ENCODE peak calls at places on chromosomes 4 and X, in six cellular contexts. J is AG04450; G is cardiac fibroblast; H is AG09309; S is epithelial cell of esophagus; R is CD8-positive, alpha-beta memory T cell. Y is an unnamed sample.

GRCh38 chrX:102784550-102784949 is 64.0 kb downstream of the GPRASP3 start:
- DNase-seq in H (no peak), J (no peak), S (no peak), G (no peak), R (no peak), Y (no peak)

GRCh38 chrX:43505759-43506158 is 150.3 kb upstream of the MAOA start:
- DNase-seq in H (no peak), S (peak; percentile 86), J (no peak), R (no peak), G (no peak), Y (no peak)

GRCh38 chrX:136189222-136189621 is 41.9 kb downstream of the FHL1 start:
- DNase-seq in S (no peak), J (no peak), G (no peak), H (no peak), R (no peak), Y (no peak)

GRCh38 chr4:33924801-33925200 is 2319.5 kb downstream of the ARAP2 start:
- DNase-seq in S (no peak), H (no peak), R (no peak), G (no peak), J (no peak), Y (no peak)

GRCh38 chr4:98446499-98447375 is 185.6 kb downstream of the RAP1GDS1 start:
- DNase-seq in R (peak; percentile 84), G (peak; percentile 64), S (peak; percentile 88), H (no peak), J (no peak), Y (peak; percentile 77)

GRCh38 chrX:71118985-71119535 is 664 bp downstream of the MED12 start:
- DNase-seq in G (no peak), S (no peak), J (no peak), H (no peak), R (no peak), Y (no peak)

GRCh38 chrX:151929131-151929530 is 16.4 kb downstream of the MAGEA4 start:
- DNase-seq in S (no peak), R (no peak), H (no peak), J (no peak), G (no peak), Y (no peak)

GRCh38 chr4:100084892-100085291 is 105.4 kb downstream of the DDIT4L start:
- DNase-seq in G (no peak), H (no peak), S (no peak), J (no peak), R (no peak), Y (no peak)

GRCh38 chr4:13891544-13891939 is 264.0 kb upstream of the BOD1L1 start:
- DNase-seq in G (no peak), R (no peak), J (no peak), S (no peak), H (no peak), Y (no peak)

GRCh38 chr4:123821861-123822260 is 425.3 kb downstream of the SPRY1 start:
- DNase-seq in R (no peak), G (peak; percentile 45), H (peak; percentile 56), S (no peak), J (no peak), Y (peak; percentile 37)

GRCh38 chr4:165720411-165721082 is 152.5 kb upstream of the TLL1 start:
- DNase-seq in G (peak; percentile 11), H (no peak), S (no peak), J (no peak), R (no peak), Y (no peak)

GRCh38 chr4:169254546-169254983 is 16.2 kb downstream of the SH3RF1 start:
- DNase-seq in R (no peak), H (peak; percentile 53), J (peak; percentile 53), S (peak; percentile 54), G (peak; percentile 92), Y (no peak)

GRCh38 chrX:152821145-152821765 is 9.3 kb downstream of the CETN2 start:
- DNase-seq in G (peak; percentile 51), J (no peak), H (no peak), R (no peak), S (peak; percentile 54), Y (no peak)

GRCh38 chrX:46791927-46792825 is 33.3 kb upstream of the SLC9A7 start:
- DNase-seq in G (peak; percentile 94), S (peak; percentile 89), H (peak; percentile 81), J (no peak), R (no peak), Y (peak; percentile 76)

GRCh38 chr4:129903861-129904260 is 807.9 kb downstream of the C4orf33 start:
- DNase-seq in S (no peak), G (no peak), H (no peak), R (no peak), J (no peak), Y (no peak)

GRCh38 chr4:7708238-7708637 is 231.4 kb downstream of the AFAP1 start:
- DNase-seq in S (no peak), J (no peak), G (no peak), R (peak; percentile 37), H (no peak), Y (no peak)

GRCh38 chrX:130772313-130773140 is 130.5 kb downstream of the ENOX2 start:
- DNase-seq in S (peak; percentile 49), R (no peak), G (peak; percentile 59), H (peak; percentile 32), J (peak; percentile 0), Y (peak; percentile 54)

GRCh38 chrX:85111347-85111746 is 107.7 kb downstream of the APOOL start:
- DNase-seq in G (peak; percentile 25), J (no peak), S (peak; percentile 10), R (no peak), H (no peak), Y (no peak)

GRCh38 chrX:132740316-132741123 is 217.9 kb downstream of the HS6ST2 start:
- DNase-seq in R (no peak), S (peak; percentile 18), J (no peak), H (no peak), G (no peak), Y (no peak)

GRCh38 chr4:8308144-8308543 is 38.6 kb downstream of the HTRA3 start:
- DNase-seq in H (no peak), J (no peak), R (no peak), G (no peak), S (no peak), Y (no peak)

GRCh38 chr4:40540801-40541200 is 88.9 kb downstream of the RBM47 start:
- DNase-seq in H (no peak), G (no peak), R (no peak), S (no peak), J (no peak), Y (no peak)

GRCh38 chrX:8820910-8821527 is 19.8 kb upstream of the FAM9A start:
- DNase-seq in S (peak; percentile 2), J (no peak), R (no peak), H (no peak), G (no peak), Y (no peak)

DNA sequence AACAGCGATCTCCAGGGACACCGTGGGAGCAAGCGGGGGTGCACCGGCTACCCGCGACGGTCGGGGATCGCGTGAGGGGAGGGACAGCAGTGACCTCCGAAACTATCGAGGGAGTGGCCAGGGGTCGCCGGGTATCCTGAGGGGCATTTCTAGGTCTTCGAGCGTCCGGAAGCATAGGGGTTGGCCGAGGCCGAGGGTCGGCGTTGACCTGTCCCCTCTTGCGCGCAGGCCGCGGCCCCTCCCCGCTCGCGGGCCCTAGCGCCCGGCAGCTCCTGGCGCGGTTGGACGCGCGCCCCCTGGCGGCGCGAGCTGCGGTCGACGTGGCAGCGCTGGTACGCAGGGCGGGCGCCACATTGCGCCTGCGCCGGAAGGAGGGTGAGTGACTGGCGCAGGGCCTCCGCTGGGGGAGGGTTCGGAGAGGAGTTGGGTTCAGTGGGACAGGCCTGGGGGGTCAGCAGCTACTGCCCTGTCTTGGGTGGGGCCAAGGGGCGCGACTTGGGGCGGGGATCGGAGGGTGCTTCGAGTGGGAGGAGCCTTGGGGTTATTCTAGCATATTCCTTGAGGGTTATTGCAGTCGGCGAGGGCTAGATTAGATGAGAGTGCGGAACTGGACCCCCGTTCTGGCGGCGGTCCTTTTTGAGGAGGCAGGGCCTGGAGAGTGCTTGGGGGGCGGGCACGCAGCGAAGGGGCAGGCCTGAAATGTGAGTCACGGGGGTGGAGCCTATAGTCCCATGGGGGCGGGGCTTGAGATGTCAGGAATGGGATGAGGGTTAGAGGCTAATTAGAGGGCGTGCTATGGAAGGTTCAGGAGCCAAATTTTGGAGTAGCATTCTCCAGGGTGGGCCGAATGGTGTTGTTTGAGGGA is 1.2 kb downstream of the MAGIX start:
- DNase-seq in S (peak; percentile 78), G (peak; percentile 82), H (no peak), R (peak; percentile 86), J (no peak), Y (no peak)
- H3K4me3 ChIP-seq in S (peak overlapping the region; percentile 38), G (peak overlapping the region; percentile 32), H (peak overlapping the region; percentile 40), R (no peak overlapping the region), J (peak overlapping the region; percentile 50), Y (peak overlapping the region; percentile 29)

GRCh38 chrX:34563809-34564208 is 93.3 kb downstream of the TMEM47 start:
- DNase-seq in J (no peak), H (no peak), G (peak; percentile 31), S (peak; percentile 60), R (no peak), Y (no peak)

GRCh38 chrX:34562006-34562405 is 95.1 kb downstream of the TMEM47 start:
- DNase-seq in R (no peak), J (no peak), H (no peak), S (peak; percentile 9), G (peak; percentile 12), Y (no peak)

GRCh38 chrX:34559325-34559724 is 97.8 kb downstream of the TMEM47 start:
- DNase-seq in H (no peak), J (no peak), G (peak; percentile 43), S (peak; percentile 60), R (no peak), Y (peak; percentile 19)

GRCh38 chrX:34560180-34560579 is 96.9 kb downstream of the TMEM47 start:
- DNase-seq in H (no peak), J (no peak), S (no peak), G (no peak), R (no peak), Y (no peak)

DNA sequence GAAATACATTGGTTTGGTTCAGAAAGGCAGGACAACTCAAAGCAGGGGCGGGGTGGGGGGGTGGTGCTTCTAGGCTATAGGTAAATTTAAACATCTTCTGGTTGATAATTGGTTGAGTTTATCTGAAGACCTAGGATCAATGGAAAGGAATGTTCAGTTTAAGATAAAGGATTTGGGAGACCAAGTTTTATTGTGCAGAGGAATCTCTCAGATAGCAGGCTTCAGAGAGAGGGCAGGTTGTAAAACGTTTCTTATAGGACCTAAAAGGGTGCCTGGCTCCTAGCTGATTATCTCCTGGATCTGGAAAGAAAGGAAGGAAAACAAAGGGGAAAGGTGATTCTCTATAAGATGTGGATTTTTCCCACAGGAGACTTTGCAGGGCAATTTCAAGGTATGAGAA is 94.0 kb downstream of the TMEM47 start:
- DNase-seq in S (no peak), H (no peak), J (no peak), R (no peak), G (no peak), Y (no peak)
- H3K4me3 ChIP-seq in S (no peak overlapping the region), H (no peak overlapping the region), J (no peak overlapping the region), R (no peak overlapping the region), G (no peak overlapping the region), Y (no peak overlapping the region)

DNA sequence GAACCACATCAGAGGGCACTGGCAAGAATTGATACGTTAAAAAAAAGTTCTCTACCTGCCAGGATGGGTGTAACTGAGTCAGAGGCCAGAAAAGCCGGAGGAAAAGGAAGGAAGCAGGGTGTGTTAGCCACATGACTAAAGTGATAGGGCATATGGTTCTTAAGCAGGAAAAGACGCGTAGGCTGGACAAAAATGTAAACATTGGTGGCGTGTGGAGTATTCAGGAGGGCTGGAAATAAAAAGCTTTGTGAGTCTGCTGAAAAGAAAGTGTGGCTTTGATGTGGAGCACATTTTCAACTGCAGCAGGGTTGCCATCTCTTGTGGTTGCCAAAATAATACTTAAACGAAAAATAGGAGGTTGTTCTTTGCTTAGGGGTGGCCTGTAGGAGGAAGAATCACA is 186.5 kb upstream of the RPL34 start:
- DNase-seq in R (peak; percentile 50), G (peak; percentile 9), J (peak; percentile 75), S (peak; percentile 80), H (peak; percentile 7), Y (no peak)
- H3K4me3 ChIP-seq in R (peak overlapping the region; percentile 50), G (no peak overlapping the region), J (no peak overlapping the region), S (no peak overlapping the region), H (no peak overlapping the region), Y (no peak overlapping the region)

GRCh38 chr4:113975578-113975977 is 3.9 kb downstream of the ARSJ start:
- DNase-seq in H (no peak), S (no peak), G (no peak), J (no peak), R (no peak), Y (no peak)
- H3K4me3 ChIP-seq in H (peak overlapping the region; percentile 28), S (peak overlapping the region; percentile 34), G (peak overlapping the region; percentile 11), J (peak overlapping the region; percentile 83), R (no peak overlapping the region), Y (peak overlapping the region; percentile 79)

Y was measured in skeletal muscle cell.